ENCODE peak calls at places on chromosomes 13 and 19, in six cellular contexts. V is CD4-positive, alpha-beta memory T cell; A is hippocampal formation; R is activated naive CD4-positive, alpha-beta T cell; B is GM13976; Q is stimulated activated CD4-positive, alpha-beta T cell treated with anti-CD3 and anti-CD28 coated beads, TNF-alpha, amount 100 ng/mL, for 24 hours. K is an unnamed sample.

GRCh38 chr13:59946924-59947323 is 216.8 kb downstream of the DIAPH3 start:
- DNase-seq in V (no peak), Q (no peak), R (no peak), A (no peak), B (no peak), K (no peak)

GRCh38 chr13:30256713-30257432 is 50.5 kb downstream of the KATNAL1 start:
- DNase-seq in V (no peak), B (no peak), R (no peak), Q (no peak), A (no peak), K (no peak)

GRCh38 chr13:66574606-66575005 is 655.5 kb downstream of the PCDH9 start:
- DNase-seq in R (no peak), Q (no peak), A (no peak), B (no peak), V (no peak), K (no peak)

GRCh38 chr13:29129616-29130015 is 309.5 kb downstream of the MTUS2 start:
- DNase-seq in Q (no peak), V (no peak), R (no peak), A (no peak), B (peak), K (no peak)

GRCh38 chr19:38025908-38026307 is 118.9 kb downstream of the SIPA1L3 start:
- DNase-seq in A (no peak), Q (no peak), B (no peak), V (no peak), R (no peak), K (no peak)

GRCh38 chr13:104008075-104008474 is 941.9 kb upstream of the SLC10A2 start:
- DNase-seq in B (no peak), A (no peak), V (no peak), Q (no peak), R (no peak), K (no peak)

GRCh38 chr13:37194428-37194861 is 89.0 kb upstream of the CSNK1A1L start:
- DNase-seq in B (no peak), Q (no peak), R (no peak), A (no peak), V (no peak), K (no peak)

GRCh38 chr13:97165527-97166425 is 56.4 kb upstream of the MBNL2 start:
- DNase-seq in A (no peak), Q (no peak), B (no peak), V (no peak), R (no peak), K (no peak)

GRCh38 chr19:4343056-4343844 is at the start of gene MPND:
- DNase-seq in R (peak), A (peak), Q (peak), V (peak), B (peak), K (peak)

GRCh38 chr13:50713849-50714248 is 129.6 kb downstream of the DLEU7 start:
- DNase-seq in R (no peak), V (no peak), B (peak), A (peak), Q (no peak), K (no peak)

GRCh38 chr19:52442179-52442578 is 11.2 kb upstream of the ZNF578 start:
- DNase-seq in V (no peak), B (no peak), A (no peak), Q (no peak), R (no peak), K (no peak)

GRCh38 chr13:79128158-79128557 is 277.9 kb downstream of the RBM26 start:
- DNase-seq in V (no peak), A (no peak), R (no peak), Q (no peak), B (no peak), K (no peak)

GRCh38 chr13:49627831-49628652 is at the start of gene ARL11:
- DNase-seq in A (peak), V (no peak), R (peak), B (peak), Q (peak), K (no peak)

GRCh38 chr13:110856941-110857835 is 57.7 kb downstream of the ANKRD10 start:
- DNase-seq in A (no peak), B (no peak), R (no peak), V (no peak), Q (no peak), K (no peak)

GRCh38 chr13:33146843-33147611 is 130.8 kb downstream of the KL start:
- DNase-seq in V (no peak), Q (no peak), R (no peak), B (peak), A (no peak), K (no peak)

GRCh38 chr19:50325310-50326100 is 3.7 kb downstream of the KCNC3 start:
- DNase-seq in V (peak), Q (peak), A (peak), B (peak), R (peak), K (no peak)

GRCh38 chr19:56111601-56112312 is 9.3 kb downstream of the ZNF787 start:
- DNase-seq in A (peak), R (peak), V (no peak), B (peak), Q (peak), K (no peak)

GRCh38 chr19:46537136-46538097 is 41.8 kb upstream of the PNMA8B start:
- DNase-seq in Q (peak), R (peak), V (no peak), A (peak), B (peak), K (peak)

GRCh38 chr13:34145061-34145460 is 327.1 kb downstream of the RFC3 start:
- DNase-seq in Q (no peak), A (no peak), R (no peak), V (no peak), B (no peak), K (no peak)

GRCh38 chr13:106096661-106097092 is 438.8 kb downstream of the EFNB2 start:
- DNase-seq in A (no peak), R (no peak), Q (no peak), V (no peak), B (no peak), K (no peak)